ENCODE peak calls at places on chromosomes 6 and 20, in nine cellular contexts. O is activated naive CD4-positive, alpha-beta T cell treated with anti-CD3 and anti-CD28 coated beads, Interleukin-2, amount 10 ng/mL, durations not matched to agents 7 days and 5 days; G is nucleus accumbens; L is KBM-7; V is astrocyte; S is astrocyte of the hippocampus; K is HEK293T; J is sigmoid colon; H is naive B cell. Z is an unnamed sample.

GRCh38 chr6:123091091-123091895 is 95.3 kb downstream of the CLVS2 start:
- DNase-seq in S (peak), L (no peak), J (no peak), K (peak), O (no peak), V (peak), H (no peak), G (no peak), Z (no peak)

GRCh38 chr6:680666-681374 is 12.1 kb downstream of the EXOC2 start:
- DNase-seq in J (no peak), V (no peak), O (no peak), L (no peak), G (no peak), S (no peak), H (no peak), K (no peak), Z (no peak)

GRCh38 chr6:128725271-128726233 is 157.4 kb upstream of the LAMA2 start:
- DNase-seq in K (peak), V (peak), S (peak), O (peak), H (no peak), J (no peak), L (peak), G (no peak), Z (no peak)

GRCh38 chr20:51358032-51358724 is 184.3 kb downstream of the NFATC2 start:
- DNase-seq in O (no peak), L (no peak), V (no peak), G (no peak), S (no peak), J (no peak), H (no peak), K (no peak), Z (no peak)

GRCh38 chr6:146429831-146430230 is 113.8 kb upstream of the RAB32 start:
- DNase-seq in L (no peak), G (no peak), J (no peak), O (no peak), H (no peak), K (no peak), V (no peak), S (no peak), Z (no peak)

GRCh38 chr6:33192105-33192646 is at the start of gene COL11A2:
- DNase-seq in O (no peak), V (no peak), K (no peak), G (no peak), J (no peak), S (no peak), L (no peak), H (peak), Z (peak)

GRCh38 chr6:150243620-150244314 is 100.9 kb downstream of the PPP1R14C start:
- DNase-seq in L (no peak), V (peak), K (no peak), G (no peak), J (no peak), S (no peak), O (no peak), H (no peak), Z (no peak)

GRCh38 chr20:1389703-1390385 is 3.0 kb downstream of the FKBP1A start:
- DNase-seq in K (no peak), H (no peak), L (no peak), J (no peak), G (no peak), V (no peak), S (peak), O (no peak), Z (peak)

GRCh38 chr6:154937306-154938244 is 57.5 kb upstream of the TIAM2 start:
- DNase-seq in O (no peak), L (no peak), V (peak), G (no peak), S (peak), K (no peak), H (no peak), J (no peak), Z (peak)

GRCh38 chr20:45938727-45939438 is 4.4 kb downstream of the PCIF1 start:
- DNase-seq in J (no peak), S (no peak), K (no peak), L (no peak), O (no peak), H (no peak), G (no peak), V (no peak), Z (no peak)

GRCh38 chr6:106168097-106168888 is 82.2 kb downstream of the PRDM1 start:
- DNase-seq in H (no peak), G (no peak), O (no peak), J (no peak), K (no peak), S (no peak), L (no peak), V (no peak), Z (peak)

GRCh38 chr6:116633685-116634084 is 17.4 kb downstream of the RSPH4A start:
- DNase-seq in V (no peak), L (peak), S (no peak), J (no peak), G (no peak), H (no peak), K (peak), O (no peak), Z (no peak)

GRCh38 chr6:38460216-38460615 is 179.5 kb downstream of the BTBD9 start:
- DNase-seq in S (peak), O (no peak), G (no peak), K (no peak), L (no peak), V (peak), J (no peak), H (no peak), Z (no peak)

GRCh38 chr20:57699395-57699794 is 10.4 kb downstream of the PMEPA1 start:
- DNase-seq in O (no peak), K (no peak), H (peak), J (no peak), V (no peak), S (no peak), G (no peak), L (no peak), Z (no peak)

GRCh38 chr6:30357678-30358339 is 12.9 kb downstream of the RPP21 start:
- DNase-seq in V (peak), J (peak), K (peak), H (peak), G (peak), L (peak), O (peak), S (peak), Z (peak)

GRCh38 chr6:13474360-13474759 is 13.0 kb downstream of the GFOD1 start:
- DNase-seq in H (no peak), K (no peak), G (no peak), L (no peak), J (no peak), O (no peak), S (no peak), V (no peak), Z (no peak)

GRCh38 chr20:805713-806112 is 27.8 kb upstream of the FAM110A start:
- DNase-seq in J (no peak), S (no peak), G (no peak), K (no peak), H (no peak), O (no peak), V (peak), L (peak), Z (no peak)

GRCh38 chr6:3561745-3562144 is 104.9 kb upstream of the SLC22A23 start:
- DNase-seq in O (no peak), L (no peak), J (no peak), V (no peak), H (no peak), G (no peak), K (no peak), S (no peak), Z (no peak)

GRCh38 chr6:170101281-170102035 is 189.4 kb downstream of the DLL1 start:
- DNase-seq in H (no peak), G (no peak), V (no peak), J (peak), L (no peak), S (no peak), O (peak), K (no peak), Z (no peak)

GRCh38 chr20:57393321-57394086 is 2.3 kb downstream of the RBM38 start:
- DNase-seq in L (no peak), V (no peak), K (no peak), G (no peak), J (peak), H (no peak), O (no peak), S (no peak), Z (no peak)

GRCh38 chr20:62202083-62202395 is 18.0 kb downstream of the HRH3 start:
- DNase-seq in G (no peak), J (no peak), O (no peak), S (no peak), L (no peak), H (no peak), V (no peak), K (no peak), Z (no peak)

GRCh38 chr20:43537921-43538854 is 20.6 kb upstream of the SGK2 start:
- DNase-seq in V (peak), L (peak), J (no peak), O (peak), G (peak), H (peak), S (peak), K (peak), Z (peak)

GRCh38 chr20:36491901-36492617 is 49.3 kb upstream of the MYL9 start:
- DNase-seq in H (peak), S (peak), G (no peak), O (peak), L (peak), K (no peak), J (no peak), V (no peak), Z (no peak)

GRCh38 chr6:137975058-137975940 is 108.2 kb downstream of the TNFAIP3 start:
- DNase-seq in J (no peak), O (peak), L (peak), K (no peak), G (no peak), S (peak), H (no peak), V (no peak), Z (no peak)

GRCh38 chr6:135147637-135148592 is 33.2 kb upstream of the MYB start:
- DNase-seq in S (no peak), G (no peak), O (no peak), L (peak), J (no peak), V (no peak), K (no peak), H (no peak), Z (no peak)

GRCh38 chr20:44112456-44112855 is 74.5 kb downstream of the JPH2 start:
- DNase-seq in H (no peak), L (no peak), O (no peak), V (no peak), K (no peak), G (no peak), S (no peak), J (no peak), Z (no peak)

GRCh38 chr6:167827062-167827587 is 414 bp downstream of the AFDN start:
- DNase-seq in V (no peak), L (no peak), O (peak), G (no peak), J (peak), S (no peak), H (no peak), K (peak), Z (peak)

GRCh38 chr6:3518356-3518841 is 61.5 kb upstream of the SLC22A23 start:
- DNase-seq in J (peak), O (no peak), H (no peak), G (no peak), V (peak), S (peak), K (no peak), L (no peak), Z (peak)

GRCh38 chr6:100363651-100364050 is 101.1 kb downstream of the SIM1 start:
- DNase-seq in L (no peak), V (no peak), S (no peak), O (no peak), H (no peak), J (no peak), G (no peak), K (no peak), Z (no peak)

GRCh38 chr6:2471474-2471873 is 226.1 kb upstream of the GMDS start:
- DNase-seq in S (no peak), O (no peak), J (no peak), H (no peak), G (no peak), V (no peak), L (no peak), K (no peak), Z (no peak)

GRCh38 chr6:20455175-20456075 is 53.7 kb downstream of the E2F3 start:
- DNase-seq in V (no peak), K (no peak), J (no peak), O (no peak), H (no peak), S (peak), L (no peak), G (no peak), Z (peak)

GRCh38 chr6:37866590-37867507 is 47.3 kb downstream of the ZFAND3 start:
- DNase-seq in H (no peak), J (no peak), V (no peak), S (peak), K (no peak), L (no peak), O (no peak), G (no peak), Z (no peak)

GRCh38 chr6:40343887-40344565 is 243.1 kb downstream of the LRFN2 start:
- DNase-seq in L (no peak), J (no peak), K (no peak), G (no peak), O (no peak), H (no peak), S (no peak), V (no peak), Z (peak)

GRCh38 chr6:90209527-90209926 is 87.1 kb downstream of the BACH2 start:
- DNase-seq in O (peak), J (no peak), G (no peak), S (no peak), L (no peak), V (no peak), H (no peak), K (no peak), Z (no peak)

GRCh38 chr6:52053038-52053704 is 34.2 kb downstream of the PKHD1 start:
- DNase-seq in V (no peak), G (no peak), K (no peak), H (no peak), L (no peak), S (no peak), O (no peak), J (no peak), Z (no peak)